ENCODE peak calls at places on chromosome 3, in six cellular contexts. V, G, K, R, L and Z are unnamed samples.

GRCh38 chr3:52358362-52358940 is 42.3 kb downstream of the DNAH1 start:
- DNase-seq in R (no peak), L (no peak), G (no peak), V (no peak), K (no peak), Z (no peak)

GRCh38 chr3:140296796-140297352 is 361.9 kb downstream of the CLSTN2 start:
- DNase-seq in L (no peak), V (no peak), R (no peak), G (no peak), K (no peak), Z (no peak)

GRCh38 chr3:45940004-45940780 is 3.1 kb upstream of the CXCR6 start:
- DNase-seq in V (no peak), K (no peak), G (no peak), L (peak), R (peak), Z (no peak)

GRCh38 chr3:45644467-45645201 is 44.6 kb upstream of the SACM1L start:
- DNase-seq in V (peak), L (no peak), R (peak), G (no peak), K (no peak), Z (peak)

GRCh38 chr3:2851356-2851755 is 258.8 kb downstream of the IL5RA start:
- DNase-seq in L (peak), R (no peak), V (no peak), G (no peak), K (no peak), Z (no peak)

GRCh38 chr3:159232966-159233365 is 431.1 kb downstream of the MFSD1 start:
- DNase-seq in R (no peak), G (no peak), L (no peak), V (no peak), K (no peak), Z (no peak)

GRCh38 chr3:39540162-39540921 is 72.9 kb downstream of the MOBP start:
- DNase-seq in R (no peak), L (no peak), V (no peak), G (no peak), K (no peak), Z (no peak)

GRCh38 chr3:99544819-99545281 is 93.5 kb upstream of the COL8A1 start:
- DNase-seq in K (no peak), R (peak), V (peak), L (no peak), G (no peak), Z (peak)

GRCh38 chr3:156723182-156723619 is 48.8 kb downstream of the TIPARP start:
- DNase-seq in G (no peak), L (no peak), K (no peak), V (peak), R (no peak), Z (no peak)

GRCh38 chr3:143139786-143140185 is 20.2 kb downstream of the CHST2 start:
- DNase-seq in G (no peak), V (peak), L (peak), R (no peak), K (no peak), Z (no peak)

GRCh38 chr3:129809297-129809696 is 84.2 kb downstream of the TMCC1 start:
- DNase-seq in V (no peak), L (no peak), R (no peak), K (no peak), G (no peak), Z (no peak)

GRCh38 chr3:37904614-37905047 is 43.0 kb downstream of the CTDSPL start:
- DNase-seq in G (no peak), L (peak), V (peak), K (no peak), R (no peak), Z (peak)

GRCh38 chr3:21672303-21672702 is 78.7 kb downstream of the ZNF385D start:
- DNase-seq in L (peak), G (no peak), V (peak), K (no peak), R (no peak), Z (peak)

GRCh38 chr3:73481888-73482287 is 142.9 kb downstream of the PDZRN3 start:
- DNase-seq in L (peak), K (no peak), V (no peak), R (peak), G (no peak), Z (no peak)

GRCh38 chr3:10957976-10958749 is 34.4 kb upstream of the SLC6A1 start:
- DNase-seq in G (no peak), V (no peak), R (no peak), L (no peak), K (no peak), Z (no peak)

GRCh38 chr3:15794303-15794771 is 3.4 kb downstream of the ANKRD28 start:
- DNase-seq in R (peak), L (no peak), G (no peak), K (no peak), V (peak), Z (peak)

GRCh38 chr3:128999104-128999503 is 2.0 kb upstream of the EFCC1 start:
- DNase-seq in K (no peak), R (no peak), V (no peak), L (no peak), G (no peak), Z (no peak)

GRCh38 chr3:114974387-114974786 is 172.7 kb downstream of the ZBTB20 start:
- DNase-seq in V (no peak), R (no peak), L (no peak), G (no peak), K (no peak), Z (no peak)

GRCh38 chr3:74055064-74055463 is 430.3 kb upstream of the PDZRN3 start:
- DNase-seq in K (no peak), G (no peak), L (peak), R (no peak), V (no peak), Z (no peak)

GRCh38 chr3:16181361-16181760 is 6.9 kb downstream of the GALNT15 start:
- DNase-seq in G (no peak), K (no peak), R (peak), V (peak), L (no peak), Z (peak)

GRCh38 chr3:46880884-46881818 is 3.6 kb downstream of the PTH1R start:
- DNase-seq in R (no peak), V (no peak), L (peak), G (no peak), K (no peak), Z (no peak)

GRCh38 chr3:119305271-119305670 is 11.1 kb downstream of the ARHGAP31 start:
- DNase-seq in G (no peak), V (no peak), L (no peak), R (no peak), K (no peak), Z (peak)

GRCh38 chr3:61627768-61628185 is 66.4 kb downstream of the PTPRG start:
- DNase-seq in G (no peak), V (peak), R (peak), K (no peak), L (no peak), Z (peak)

GRCh38 chr3:181075098-181075497 is 85.6 kb upstream of the DNAJC19 start:
- DNase-seq in R (no peak), G (no peak), L (peak), K (peak), V (no peak), Z (no peak)

GRCh38 chr3:31219131-31219843 is 313.4 kb upstream of the STT3B start:
- DNase-seq in R (peak), L (no peak), K (no peak), V (peak), G (no peak), Z (peak)

GRCh38 chr3:52090131-52090548 is 33.8 kb upstream of the DUSP7 start:
- DNase-seq in R (peak), L (no peak), G (no peak), V (peak), K (no peak), Z (peak)

GRCh38 chr3:128198313-128198712 is 45.0 kb downstream of the EEFSEC start:
- DNase-seq in R (no peak), K (no peak), G (no peak), L (peak), V (no peak), Z (no peak)

GRCh38 chr3:169668081-169668956 is 4.8 kb upstream of the MECOM start:
- DNase-seq in L (peak), R (peak), K (peak), V (peak), G (peak), Z (peak)

GRCh38 chr3:50299929-50300680 is 900 bp upstream of the HYAL3 start:
- DNase-seq in V (peak), R (peak), G (no peak), K (no peak), L (no peak), Z (peak)

GRCh38 chr3:196246612-196247308 is 30.4 kb downstream of the SLC51A start:
- DNase-seq in R (no peak), L (no peak), K (no peak), G (no peak), V (peak), Z (peak)

DNA sequence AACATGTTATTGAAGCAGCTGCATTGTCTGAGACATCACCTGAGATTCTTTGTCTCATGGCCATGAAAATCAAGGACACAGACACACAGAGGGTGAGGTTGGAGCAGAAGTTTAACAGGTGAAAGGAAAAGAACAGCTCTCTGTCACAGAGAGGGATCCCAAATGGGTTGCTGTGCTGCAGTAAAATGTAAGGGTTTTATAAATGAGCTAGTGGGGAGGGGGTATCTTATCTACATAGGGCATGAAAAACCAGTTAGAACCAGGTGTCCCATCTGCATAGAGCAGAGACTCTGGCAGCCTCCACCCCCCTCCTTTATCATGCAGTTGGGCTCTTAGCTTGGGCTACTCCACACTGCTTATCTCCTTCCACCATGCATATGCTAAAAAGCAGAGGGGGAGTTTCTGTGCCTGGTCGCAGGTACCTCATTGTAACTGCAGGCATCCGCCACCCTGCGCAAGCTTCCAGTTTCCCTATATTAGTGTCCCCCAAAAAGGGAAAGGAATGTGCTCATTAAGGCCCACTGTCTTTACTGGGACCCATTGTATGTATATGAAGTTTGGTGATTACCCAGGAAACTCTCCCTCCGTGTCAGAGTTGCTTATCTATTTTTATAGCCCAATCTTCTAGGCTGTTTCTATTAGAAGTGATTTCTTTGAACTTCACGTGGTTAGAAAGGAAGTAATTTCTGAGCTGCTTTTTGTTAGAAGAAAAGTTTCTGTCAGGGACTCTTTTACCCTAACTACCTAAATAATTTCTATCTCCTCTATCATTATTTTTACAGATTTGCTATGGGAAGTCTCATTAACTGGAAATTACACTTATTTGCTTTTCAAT is 17.4 kb upstream of the SENP7 start:
- DNase-seq in L (peak), V (no peak), G (no peak), K (peak), R (no peak), Z (no peak)
- H2BK120ac ChIP-seq in L (no peak), V (no peak), G (no peak), K (no peak), R (no peak), Z (no peak)

GRCh38 chr3:138367326-138367850 is 19.0 kb downstream of the MRAS start:
- DNase-seq in G (no peak), V (no peak), K (no peak), R (no peak), L (no peak), Z (no peak)

GRCh38 chr3:138370321-138370720 is 21.9 kb downstream of the MRAS start:
- DNase-seq in G (no peak), K (no peak), R (no peak), V (no peak), L (no peak), Z (no peak)

GRCh38 chr3:138369151-138369900 is 20.9 kb downstream of the MRAS start:
- DNase-seq in L (no peak), R (no peak), K (no peak), V (no peak), G (no peak), Z (no peak)

GRCh38 chr3:138365991-138366759 is 17.8 kb downstream of the MRAS start:
- DNase-seq in K (no peak), G (no peak), L (no peak), R (no peak), V (no peak), Z (no peak)

GRCh38 chr3:138367912-138368311 is 19.5 kb downstream of the MRAS start:
- DNase-seq in K (no peak), G (no peak), L (no peak), V (peak), R (peak), Z (no peak)
- H3K27ac ChIP-seq in K (no peak), G (no peak), L (no peak), V (no peak), R (no peak), Z (no peak)

GRCh38 chr3:134363381-134363755 is 10.9 kb downstream of the AMOTL2 start:
- DNase-seq in G (no peak), L (no peak), V (no peak), K (no peak), R (no peak), Z (no peak)
- H2BK120ac ChIP-seq in G (peak), L (peak), V (peak), K (no peak), R (peak), Z (peak)

DNA sequence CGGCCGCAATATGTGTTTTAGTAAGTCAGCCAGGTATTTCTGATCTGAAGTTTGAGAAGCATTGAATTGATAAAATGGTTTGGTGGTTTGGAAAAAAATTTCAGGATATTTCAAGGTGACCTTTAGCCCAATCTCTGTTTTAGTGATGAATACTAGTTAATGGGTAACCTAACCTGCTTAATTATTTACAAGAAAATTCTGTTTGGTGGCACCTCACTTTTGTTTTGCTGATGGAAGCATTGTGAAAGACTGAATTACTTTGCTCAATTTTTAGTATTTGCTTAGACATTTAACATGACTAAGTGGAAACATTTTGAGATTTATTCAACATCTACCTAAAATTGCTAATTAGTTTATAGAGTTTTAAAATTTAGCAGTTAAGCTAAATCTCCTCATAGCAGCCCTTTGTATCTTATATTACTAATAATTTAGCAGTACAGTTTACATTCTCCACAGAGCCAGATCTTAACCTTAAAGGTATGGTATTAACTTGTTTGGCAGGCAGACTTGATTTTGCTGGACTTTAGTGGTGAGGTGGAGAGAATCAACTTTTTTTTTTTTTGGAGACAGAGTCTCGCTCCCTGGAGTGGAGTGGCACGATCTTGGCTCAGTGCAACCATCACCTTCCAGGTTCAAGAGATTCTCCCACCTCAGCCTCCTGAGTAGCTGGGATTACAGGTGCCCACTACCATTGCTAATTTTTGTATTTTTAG is 35.4 kb downstream of the GRAMD1C start:
- DNase-seq in R (no peak), G (no peak), V (no peak), L (no peak), K (no peak), Z (no peak)
- H3K27ac ChIP-seq in R (no peak), G (no peak), V (no peak), L (no peak), K (no peak), Z (no peak)

GRCh38 chr3:162743091-162743490 is 1246.5 kb downstream of the OTOL1 start:
- DNase-seq in V (peak), L (no peak), G (no peak), R (no peak), K (no peak), Z (no peak)
- H2BK120ac ChIP-seq in V (no peak), L (no peak), G (no peak), R (no peak), K (no peak), Z (no peak)

DNA sequence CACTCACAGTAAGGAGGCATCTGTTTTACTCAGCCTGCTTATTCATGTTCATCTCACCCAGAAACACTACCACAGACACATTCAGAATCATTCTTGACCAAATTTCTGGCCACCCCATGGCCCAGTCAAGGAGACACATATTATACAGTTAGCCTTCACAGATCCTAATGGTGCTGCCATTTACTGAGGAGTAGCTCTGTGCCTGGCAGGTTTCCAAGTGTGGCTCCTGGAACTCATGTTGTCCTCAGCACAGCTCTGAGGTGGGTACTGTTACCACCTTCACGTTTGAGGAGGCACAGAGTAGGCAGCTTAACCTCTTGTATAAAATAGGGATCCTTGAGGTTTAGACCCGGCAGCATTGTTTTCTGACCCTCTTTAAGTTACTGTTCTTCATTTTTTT is 3.8 kb downstream of the TRAK1 start:
- DNase-seq in K (no peak), L (no peak), V (no peak), R (no peak), G (no peak), Z (no peak)
- H3K27ac ChIP-seq in K (no peak), L (no peak), V (no peak), R (no peak), G (no peak), Z (no peak)

GRCh38 chr3:105763674-105764036 is 105.2 kb downstream of the CBLB start:
- DNase-seq in R (no peak), G (no peak), V (no peak), L (no peak), K (no peak), Z (no peak)
- H2BK120ac ChIP-seq in R (no peak), G (no peak), V (no peak), L (no peak), K (no peak), Z (no peak)

GRCh38 chr3:71133874-71134273 is 449.7 kb downstream of the FOXP1 start:
- DNase-seq in R (no peak), L (no peak), V (no peak), G (no peak), K (no peak), Z (no peak)
- H3K27ac ChIP-seq in R (no peak), L (no peak), V (no peak), G (no peak), K (no peak), Z (no peak)

GRCh38 chr3:131912255-131912654 is 122.6 kb downstream of the CPNE4 start:
- DNase-seq in V (no peak), R (no peak), K (no peak), L (no peak), G (no peak), Z (no peak)
- H2BK120ac ChIP-seq in V (no peak), R (no peak), K (no peak), L (no peak), G (no peak), Z (no peak)